ENCODE peak calls at places on chromosomes 12 and 14, in seven cellular contexts. Q is cardiac muscle cell, F is pancreas, C is heart left ventricle, A is hepatocyte, G is HCT116, S is astrocyte. M is an unnamed sample.

GRCh38 chr12:16385779-16386646 is 38.6 kb downstream of the MGST1 start:
- DNase-seq in Q (peak; percentile 77), F (no peak), C (no peak), A (peak; percentile 68), G (no peak), S (peak; percentile 69), M (no peak)

GRCh38 chr12:125331342-125332052 is 266.3 kb downstream of the AACS start:
- DNase-seq in Q (no peak), F (no peak), C (no peak), A (peak; percentile 19), G (no peak), S (no peak), M (peak; percentile 5)

GRCh38 chr14:50736932-50737419 is 68.9 kb upstream of the SAV1 start:
- DNase-seq in Q (no peak), F (no peak), C (no peak), A (no peak), G (no peak), S (no peak), M (peak; percentile 65)

GRCh38 chr14:95664046-95664445 is 22.2 kb upstream of the TCL1B start:
- DNase-seq in Q (no peak), F (no peak), C (no peak), A (no peak), G (no peak), S (no peak), M (no peak)

GRCh38 chr12:91262023-91262676 is 79.5 kb upstream of the DCN start:
- DNase-seq in Q (no peak), F (no peak), C (no peak), A (no peak), G (no peak), S (no peak), M (no peak)

GRCh38 chr14:73740921-73741326 is 26.7 kb upstream of the PNMA1 start:
- DNase-seq in Q (no peak), F (peak; percentile 73), C (peak; percentile 81), A (peak; percentile 71), G (peak; percentile 61), S (no peak), M (no peak)

GRCh38 chr12:6703631-6704030 is 3.0 kb upstream of the PIANP start:
- DNase-seq in Q (peak; percentile 12), F (no peak), C (no peak), A (no peak), G (no peak), S (no peak), M (no peak)

GRCh38 chr14:67151082-67151666 is 38.1 kb upstream of the GARIN2 start:
- DNase-seq in Q (no peak), F (no peak), C (no peak), A (no peak), G (no peak), S (no peak), M (no peak)

GRCh38 chr12:43308776-43309175 is 243.2 kb downstream of the ADAMTS20 start:
- DNase-seq in Q (no peak), F (no peak), C (no peak), A (no peak), G (no peak), S (no peak), M (no peak)

GRCh38 chr12:62691309-62691708 is 224.7 kb downstream of the MON2 start:
- DNase-seq in Q (no peak), F (no peak), C (no peak), A (no peak), G (no peak), S (no peak), M (no peak)

GRCh38 chr14:88234442-88234841 is 88.6 kb downstream of the KCNK10 start:
- DNase-seq in Q (no peak), F (no peak), C (no peak), A (no peak), G (no peak), S (no peak), M (no peak)

GRCh38 chr12:132328282-132329029 is 933 bp downstream of the GALNT9 start:
- DNase-seq in Q (no peak), F (no peak), C (no peak), A (no peak), G (no peak), S (no peak), M (no peak)
- H3K4me3 ChIP-seq in Q (no peak overlapping the region), F (no peak overlapping the region), C (no peak overlapping the region), A (no peak overlapping the region), G (no peak overlapping the region), S (no peak overlapping the region), M (no peak overlapping the region)

GRCh38 chr12:3554547-3555115 is 63.6 kb downstream of the PRMT8 start:
- DNase-seq in Q (no peak), F (no peak), C (no peak), A (no peak), G (no peak), S (no peak), M (no peak)

GRCh38 chr12:3551976-3552725 is 61.1 kb downstream of the PRMT8 start:
- DNase-seq in Q (no peak), F (no peak), C (no peak), A (no peak), G (no peak), S (no peak), M (no peak)

GRCh38 chr12:3553681-3554546 is 62.9 kb downstream of the PRMT8 start:
- DNase-seq in Q (no peak), F (no peak), C (no peak), A (no peak), G (no peak), S (no peak), M (no peak)

GRCh38 chr12:3552726-3553045 is 61.7 kb downstream of the PRMT8 start:
- DNase-seq in Q (no peak), F (no peak), C (peak; percentile 71), A (no peak), G (no peak), S (no peak), M (no peak)

GRCh38 chr12:3553221-3553620 is 62.2 kb downstream of the PRMT8 start:
- DNase-seq in Q (no peak), F (no peak), C (no peak), A (no peak), G (no peak), S (no peak), M (no peak)
- H3K27me3 ChIP-seq in Q (no peaks in the 10 kb centered on the region), F (no peaks in the 10 kb centered on the region), C (no peaks in the 10 kb centered on the region), A (peaks cover 14% of the 10 kb centered on the region), G (peaks cover 62% of the 10 kb centered on the region), S (no peaks in the 10 kb centered on the region), M (peaks cover 2% of the 10 kb centered on the region)

DNA sequence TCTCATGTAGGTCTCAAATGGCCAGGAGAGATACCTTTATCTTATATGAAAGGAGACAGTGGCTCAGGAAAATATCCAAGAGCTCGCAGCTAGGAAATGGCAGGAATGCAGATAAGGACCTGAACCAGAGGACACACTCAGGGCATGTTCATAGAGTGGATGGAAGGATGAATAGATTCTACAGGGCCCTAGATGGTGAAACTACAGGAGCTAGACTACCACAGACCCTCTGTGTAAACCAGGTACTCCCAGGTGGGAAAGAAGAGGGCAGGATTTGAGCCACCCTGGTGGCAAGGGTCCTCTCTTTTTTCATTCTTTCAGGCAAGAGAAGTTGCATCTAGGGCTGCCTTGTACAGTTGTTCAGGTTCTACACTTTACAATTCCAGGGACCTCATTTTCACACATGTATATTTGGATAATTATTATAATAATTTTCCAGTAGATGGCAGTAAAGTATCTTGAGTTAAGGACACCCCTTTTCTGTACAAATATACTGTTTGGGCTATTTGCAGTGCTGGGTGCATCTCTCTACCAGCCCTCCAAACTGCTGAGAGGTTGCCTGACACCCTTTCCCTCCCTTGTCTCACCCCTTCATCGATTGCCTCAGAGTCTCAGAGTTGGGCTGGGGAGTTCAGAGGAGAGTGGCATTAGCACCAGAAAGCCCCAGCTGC is 10.5 kb upstream of the ZDHHC22 start:
- DNase-seq in Q (no peak), F (no peak), C (no peak), A (no peak), G (peak; percentile 28), S (peak; percentile 6), M (no peak)
- TF ChIP-seq CTCF in Q (no peak), F (no peak), C (no peak), A (peak; percentile 45), G (peak; percentile 42), S (peak; percentile 13), M (no peak)

DNA sequence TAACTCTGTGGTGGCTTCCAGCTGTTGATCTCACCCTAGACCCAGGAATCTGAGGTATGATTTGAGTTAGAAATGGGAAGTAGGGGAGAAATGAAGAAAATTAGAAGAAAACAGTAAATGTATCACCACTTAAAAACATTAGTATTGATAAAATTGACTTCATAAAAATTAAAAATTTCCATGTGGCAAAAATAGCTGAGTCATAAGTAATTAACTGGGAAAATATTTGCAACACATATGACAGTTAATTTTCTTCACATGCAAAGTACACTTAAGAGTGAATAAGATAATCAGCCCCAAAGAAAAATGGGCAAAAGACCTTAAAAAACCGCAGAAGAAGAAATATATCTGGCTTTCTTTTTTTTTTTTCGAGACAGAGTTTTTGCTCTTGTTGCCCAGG is 25.5 kb upstream of the ADIPOR2 start:
- DNase-seq in Q (no peak), F (no peak), C (no peak), A (no peak), G (no peak), S (no peak), M (no peak)
- H3K4me3 ChIP-seq in Q (no peak overlapping the region), F (no peak overlapping the region), C (no peak overlapping the region), A (no peak overlapping the region), G (no peak overlapping the region), S (no peak overlapping the region), M (no peak overlapping the region)

GRCh38 chr14:41607966-41608663 is 1.4 kb downstream of the LRFN5 start:
- DNase-seq in Q (peak; percentile 32), F (peak; percentile 52), C (no peak), A (peak; percentile 30), G (no peak), S (no peak), M (no peak)

GRCh38 chr14:41605550-41606248 is 977 bp upstream of the LRFN5 start:
- DNase-seq in Q (peak; percentile 72), F (no peak), C (no peak), A (peak; percentile 56), G (no peak), S (peak; percentile 55), M (no peak)

GRCh38 chr14:41604793-41605534 is 1.7 kb upstream of the LRFN5 start:
- DNase-seq in Q (peak; percentile 86), F (peak; percentile 61), C (peak; percentile 71), A (peak; percentile 87), G (no peak), S (peak; percentile 81), M (no peak)

GRCh38 chr14:41607119-41607785 is 576 bp downstream of the LRFN5 start:
- DNase-seq in Q (no peak), F (no peak), C (no peak), A (peak; percentile 18), G (no peak), S (peak; percentile 8), M (no peak)

DNA sequence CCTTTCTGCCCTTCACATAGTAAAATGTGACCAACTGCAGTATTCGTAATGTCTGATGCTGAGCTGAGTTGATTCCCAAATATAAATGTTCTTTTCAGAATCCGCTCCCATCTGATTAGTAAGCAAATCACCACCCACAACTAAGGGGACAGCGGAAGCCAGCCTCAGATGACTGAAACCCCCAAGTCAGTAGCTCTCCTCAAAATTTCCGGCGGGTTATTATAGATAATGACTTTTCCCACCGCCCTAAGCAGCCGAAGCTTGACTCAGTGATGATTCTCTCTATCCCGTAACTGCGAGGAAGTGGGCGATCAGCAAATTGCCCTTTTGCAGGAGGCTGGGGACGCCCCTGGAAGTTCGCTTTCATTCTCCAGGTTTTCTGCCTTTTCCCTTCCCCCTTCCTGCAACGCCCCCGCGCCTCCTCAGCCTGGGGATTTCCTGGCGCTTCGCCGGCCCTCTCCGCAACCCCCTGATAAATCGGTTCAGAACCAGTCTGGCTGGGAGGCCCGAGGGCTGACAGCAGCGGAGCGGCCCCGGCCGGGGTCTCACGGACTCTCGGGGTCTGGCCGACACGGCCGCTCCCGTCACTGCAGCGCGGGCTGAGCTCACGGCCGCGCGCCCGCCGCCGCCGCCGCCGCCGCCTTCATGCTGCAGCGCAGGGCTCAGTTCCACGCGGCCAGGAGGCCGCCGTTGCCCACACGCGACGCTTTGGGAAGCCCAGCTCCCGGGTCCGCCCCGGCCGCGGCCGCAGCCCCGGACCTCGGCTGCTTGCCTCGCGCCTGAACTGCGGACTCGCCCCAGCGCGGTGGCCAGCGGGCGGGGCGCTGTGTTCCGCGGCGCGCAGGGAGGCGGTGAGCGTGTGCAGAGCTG is at the start of gene LRFN5:
- DNase-seq in Q (peak; percentile 69), F (peak; percentile 63), C (peak; percentile 61), A (peak; percentile 67), G (no peak), S (peak; percentile 40), M (no peak)
- H3K27me3 ChIP-seq in Q (peaks cover 47% of the 10 kb centered on the region), F (peaks cover 6% of the 10 kb centered on the region), C (peaks cover 71% of the 10 kb centered on the region), A (peaks cover 40% of the 10 kb centered on the region), G (no peaks in the 10 kb centered on the region), S (peaks cover 22% of the 10 kb centered on the region), M (no peaks in the 10 kb centered on the region)